ENCODE peak calls at places on chromosomes 2 and 18, in seven cellular contexts. T is adipocyte; L is choroid plexus epithelial cell; D is GM20000; Z is occipital lobe; S is EH; Q is activated T-helper 1 cell treated with anti-CD3 and anti-CD28 coated beads, Interleukin-2, amount 50 U/mL, for 16 hours. B is an unnamed sample.

GRCh38 chr2:28447943-28448737 is 47.7 kb upstream of the PLB1 start:
- DNase-seq in T (peak; percentile 73), L (peak; percentile 89), D (no peak), Z (no peak), S (peak; percentile 87), Q (no peak), B (no peak)

GRCh38 chr2:28367667-28368416 is 24.8 kb upstream of the FOSL2 start:
- DNase-seq in T (no peak), L (no peak), D (no peak), Z (no peak), S (no peak), Q (no peak), B (no peak)

GRCh38 chr2:162106146-162106551 is 32.1 kb upstream of the DPP4 start:
- DNase-seq in T (no peak), L (no peak), D (no peak), Z (no peak), S (peak; percentile 72), Q (no peak), B (no peak)

GRCh38 chr2:39837856-39838453 is 58.9 kb upstream of the THUMPD2 start:
- DNase-seq in T (peak; percentile 65), L (peak; percentile 62), D (peak; percentile 35), Z (no peak), S (peak; percentile 59), Q (no peak), B (no peak)

GRCh38 chr2:239669181-239669898 is 268.5 kb upstream of the HDAC4 start:
- DNase-seq in T (no peak), L (no peak), D (no peak), Z (no peak), S (no peak), Q (no peak), B (no peak)

GRCh38 chr2:180190851-180191250 is 183.8 kb upstream of the CWC22 start:
- DNase-seq in T (no peak), L (no peak), D (no peak), Z (no peak), S (no peak), Q (no peak), B (no peak)

GRCh38 chr18:52163478-52163877 is 176.5 kb upstream of the DCC start:
- DNase-seq in T (no peak), L (no peak), D (no peak), Z (no peak), S (no peak), Q (no peak), B (no peak)

GRCh38 chr2:97870396-97870843 is 125.3 kb downstream of the TMEM131 start:
- DNase-seq in T (peak; percentile 94), L (peak; percentile 89), D (peak; percentile 69), Z (no peak), S (peak; percentile 98), Q (peak; percentile 4), B (no peak)

GRCh38 chr2:59585657-59586056 is 967.8 kb downstream of the BCL11A start:
- DNase-seq in T (no peak), L (no peak), D (no peak), Z (no peak), S (no peak), Q (no peak), B (no peak)

GRCh38 chr2:65076345-65076710 is 20.1 kb downstream of the CEP68 start:
- DNase-seq in T (peak; percentile 70), L (peak; percentile 80), D (no peak), Z (no peak), S (peak; percentile 80), Q (no peak), B (no peak)

GRCh38 chr2:236939271-236939670 is 146.4 kb upstream of the COPS8 start:
- DNase-seq in T (no peak), L (no peak), D (no peak), Z (no peak), S (no peak), Q (no peak), B (no peak)

GRCh38 chr2:159614534-159615186 is 1.7 kb downstream of the BAZ2B start:
- DNase-seq in T (peak; percentile 67), L (no peak), D (no peak), Z (no peak), S (no peak), Q (no peak), B (no peak)

GRCh38 chr2:10493075-10493635 is 45.0 kb upstream of the ODC1 start:
- DNase-seq in T (no peak), L (no peak), D (no peak), Z (no peak), S (no peak), Q (no peak), B (no peak)

GRCh38 chr2:209523778-209524362 is 100.0 kb downstream of the MAP2 start:
- DNase-seq in T (peak; percentile 58), L (no peak), D (peak; percentile 7), Z (no peak), S (peak; percentile 4), Q (no peak), B (no peak)

GRCh38 chr18:63178526-63178880 is 141.1 kb downstream of the BCL2 start:
- DNase-seq in T (peak; percentile 80), L (no peak), D (no peak), Z (no peak), S (no peak), Q (no peak), B (no peak)

GRCh38 chr18:6592522-6592921 is 137.0 kb upstream of the ARHGAP28 start:
- DNase-seq in T (no peak), L (no peak), D (no peak), Z (no peak), S (no peak), Q (no peak), B (no peak)

GRCh38 chr2:36507408-36507812 is 90.6 kb downstream of the FEZ2 start:
- DNase-seq in T (peak; percentile 84), L (peak; percentile 85), D (peak; percentile 59), Z (no peak), S (peak; percentile 75), Q (no peak), B (peak; percentile 55)

GRCh38 chr2:8754056-8754790 is 72.4 kb downstream of the ID2 start:
- DNase-seq in T (peak; percentile 52), L (peak; percentile 62), D (no peak), Z (peak; percentile 36), S (peak; percentile 18), Q (no peak), B (peak; percentile 33)

GRCh38 chr2:30710016-30710415 is 97.2 kb downstream of the CAPN13 start:
- DNase-seq in T (no peak), L (no peak), D (no peak), Z (no peak), S (no peak), Q (no peak), B (no peak)

GRCh38 chr2:78416625-78417300 is 608.7 kb upstream of the REG3G start:
- DNase-seq in T (no peak), L (no peak), D (no peak), Z (no peak), S (no peak), Q (no peak), B (no peak)

GRCh38 chr2:46985512-46985911 is 69.9 kb upstream of the MCFD2 start:
- DNase-seq in T (peak; percentile 57), L (no peak), D (no peak), Z (no peak), S (peak; percentile 62), Q (no peak), B (no peak)

GRCh38 chr2:67318966-67319590 is 78.1 kb upstream of the ETAA1 start:
- DNase-seq in T (no peak), L (no peak), D (no peak), Z (no peak), S (peak; percentile 40), Q (no peak), B (no peak)

GRCh38 chr18:13032173-13032572 is 41.0 kb downstream of the CEP192 start:
- DNase-seq in T (no peak), L (no peak), D (no peak), Z (no peak), S (no peak), Q (no peak), B (no peak)

GRCh38 chr2:54899576-54900200 is 150.6 kb downstream of the RTN4 start:
- DNase-seq in T (peak; percentile 86), L (peak; percentile 85), D (peak; percentile 45), Z (no peak), S (peak; percentile 77), Q (no peak), B (no peak)

GRCh38 chr18:22790545-22791415 is 142.3 kb upstream of the RBBP8 start:
- DNase-seq in T (no peak), L (no peak), D (no peak), Z (no peak), S (no peak), Q (no peak), B (no peak)

GRCh38 chr2:73075477-73076373 is 4.2 kb upstream of the SFXN5 start:
- DNase-seq in T (no peak), L (peak; percentile 47), D (no peak), Z (peak; percentile 59), S (no peak), Q (no peak), B (peak; percentile 69)

GRCh38 chr2:150620860-150621259 is 133.4 kb upstream of the RND3 start:
- DNase-seq in T (peak; percentile 42), L (peak; percentile 83), D (no peak), Z (no peak), S (peak; percentile 33), Q (no peak), B (no peak)

GRCh38 chr2:232345251-232345650 is 33.3 kb upstream of the ALPP start:
- DNase-seq in T (no peak), L (no peak), D (no peak), Z (no peak), S (no peak), Q (no peak), B (no peak)

GRCh38 chr2:135164431-135164830 is 112.3 kb downstream of the RAB3GAP1 start:
- DNase-seq in T (peak; percentile 55), L (peak; percentile 73), D (no peak), Z (no peak), S (peak; percentile 93), Q (no peak), B (no peak)

GRCh38 chr18:13192970-13193369 is 25.6 kb upstream of the LDLRAD4 start:
- DNase-seq in T (no peak), L (no peak), D (no peak), Z (no peak), S (no peak), Q (no peak), B (no peak)

B was measured in head of caudate nucleus.